ENCODE peak calls at places on chromosomes 6 and 20, in ten cellular contexts. P, B, T, M, G, I, D, U, F and A are unnamed samples.

GRCh38 chr20:39986231-39986904 is 702.7 kb downstream of the MAFB start:
- DNase-seq in P (no peak), B (no peak), T (no peak), M (peak; percentile 2), G (no peak), I (peak; percentile 64), D (no peak), U (peak; percentile 67), F (no peak), A (peak; percentile 6)

GRCh38 chr6:7341989-7342742 is 29.2 kb upstream of the SSR1 start:
- DNase-seq in P (no peak), B (no peak), T (peak; percentile 59), M (no peak), G (no peak), I (no peak), D (no peak), U (peak; percentile 85), F (no peak), A (no peak)

GRCh38 chr6:129817332-129817731 is 43.8 kb downstream of the TMEM244 start:
- DNase-seq in P (no peak), B (no peak), T (no peak), M (no peak), G (no peak), I (no peak), D (no peak), U (no peak), F (no peak), A (no peak)

GRCh38 chr20:60962367-60963045 is 289.6 kb upstream of the CDH4 start:
- DNase-seq in P (no peak), B (no peak), T (no peak), M (no peak), G (no peak), I (no peak), D (no peak), U (no peak), F (no peak), A (no peak)

GRCh38 chr6:35077713-35078105 is 63.4 kb downstream of the TCP11 start:
- DNase-seq in P (no peak), B (no peak), T (no peak), M (no peak), G (no peak), I (no peak), D (no peak), U (no peak), F (no peak), A (no peak)

GRCh38 chr20:23605867-23606651 is at the start of gene CST9:
- DNase-seq in P (no peak), B (no peak), T (no peak), M (no peak), G (no peak), I (no peak), D (no peak), U (no peak), F (no peak), A (no peak)

GRCh38 chr20:45247860-45248259 is 6.5 kb downstream of the SLPI start:
- DNase-seq in P (no peak), B (no peak), T (no peak), M (no peak), G (no peak), I (no peak), D (no peak), U (no peak), F (no peak), A (no peak)

GRCh38 chr20:10315138-10315537 is 96.5 kb downstream of the SNAP25 start:
- DNase-seq in P (no peak), B (no peak), T (no peak), M (no peak), G (no peak), I (no peak), D (no peak), U (no peak), F (no peak), A (no peak)

GRCh38 chr6:57075092-57075491 is 14.9 kb upstream of the ZNF451 start:
- DNase-seq in P (no peak), B (no peak), T (no peak), M (peak; percentile 10), G (no peak), I (no peak), D (no peak), U (no peak), F (no peak), A (no peak)

GRCh38 chr6:128233501-128233900 is 286.9 kb downstream of the PTPRK start:
- DNase-seq in P (no peak), B (no peak), T (no peak), M (no peak), G (no peak), I (no peak), D (no peak), U (no peak), F (no peak), A (no peak)

GRCh38 chr6:108914235-108915022 is 66.2 kb downstream of the ARMC2 start:
- DNase-seq in P (no peak), B (peak; percentile 41), T (no peak), M (no peak), G (peak; percentile 29), I (no peak), D (no peak), U (peak; percentile 80), F (peak; percentile 71), A (no peak)

GRCh38 chr20:39048000-39048696 is 86.0 kb downstream of the DHX35 start:
- DNase-seq in P (peak; percentile 56), B (peak; percentile 82), T (peak; percentile 65), M (peak; percentile 68), G (peak; percentile 50), I (peak; percentile 78), D (peak; percentile 28), U (peak; percentile 72), F (peak; percentile 78), A (peak; percentile 77)

GRCh38 chr6:100300221-100300736 is 164.4 kb downstream of the SIM1 start:
- DNase-seq in P (no peak), B (no peak), T (peak; percentile 65), M (peak; percentile 98), G (no peak), I (no peak), D (no peak), U (peak; percentile 78), F (no peak), A (no peak)

GRCh38 chr20:54573838-54574237 is 98.4 kb downstream of the DOK5 start:
- DNase-seq in P (no peak), B (no peak), T (no peak), M (no peak), G (no peak), I (no peak), D (no peak), U (no peak), F (no peak), A (no peak)

GRCh38 chr6:106685833-106686232 is 56.5 kb downstream of the QRSL1 start:
- DNase-seq in P (no peak), B (no peak), T (no peak), M (no peak), G (no peak), I (no peak), D (no peak), U (no peak), F (no peak), A (no peak)

GRCh38 chr6:130961148-130961547 is 101.9 kb downstream of the EPB41L2 start:
- DNase-seq in P (no peak), B (no peak), T (no peak), M (no peak), G (no peak), I (no peak), D (no peak), U (no peak), F (no peak), A (no peak)

GRCh38 chr6:30396833-30397479 is 52.0 kb downstream of the RPP21 start:
- DNase-seq in P (peak; percentile 72), B (peak; percentile 92), T (peak; percentile 72), M (peak; percentile 53), G (peak; percentile 74), I (peak; percentile 77), D (no peak), U (peak; percentile 85), F (peak; percentile 90), A (peak; percentile 44)

GRCh38 chr6:141451508-141452353 is 681.0 kb upstream of the GJE1 start:
- DNase-seq in P (no peak), B (no peak), T (peak; percentile 8), M (peak; percentile 79), G (no peak), I (no peak), D (no peak), U (peak; percentile 87), F (no peak), A (no peak)

GRCh38 chr20:4894981-4895381 is 106.3 kb downstream of the SLC23A2 start:
- DNase-seq in P (no peak), B (no peak), T (no peak), M (no peak), G (no peak), I (no peak), D (no peak), U (no peak), F (no peak), A (peak; percentile 64)

GRCh38 chr20:4513720-4514119 is 208.0 kb upstream of the PRND start:
- DNase-seq in P (no peak), B (no peak), T (no peak), M (peak; percentile 94), G (no peak), I (no peak), D (no peak), U (no peak), F (no peak), A (no peak)

GRCh38 chr6:56669585-56669984 is 26.9 kb upstream of the DST start:
- DNase-seq in P (no peak), B (no peak), T (no peak), M (no peak), G (no peak), I (no peak), D (no peak), U (no peak), F (no peak), A (peak; percentile 89)

GRCh38 chr20:46040902-46041535 is 12.0 kb downstream of the SLC12A5 start:
- DNase-seq in P (no peak), B (peak; percentile 58), T (peak; percentile 14), M (no peak), G (no peak), I (no peak), D (no peak), U (peak; percentile 73), F (peak; percentile 73), A (no peak)

GRCh38 chr6:12403201-12403826 is 113.2 kb downstream of the EDN1 start:
- DNase-seq in P (no peak), B (no peak), T (no peak), M (peak; percentile 47), G (no peak), I (no peak), D (no peak), U (peak; percentile 44), F (no peak), A (no peak)